ENCODE peak calls at places on chromosomes 11 and 22, in eight cellular contexts. One of them, this sample, is unnamed.

GRCh38 chr11:116109228-116109627 is 605.0 kb upstream of the CADM1 start:
- DNase-seq in heart right ventricle: no peak
- DNase-seq in AG04450: no peak
- DNase-seq in brain microvascular endothelial cell: peak; percentile 27
- DNase-seq in psoas muscle: no peak
- DNase-seq in adrenal gland: peak; percentile 68
- DNase-seq in tibial nerve: no peak
- DNase-seq in CD4-positive, alpha-beta memory T cell: no peak
- DNase-seq in this sample: no peak

GRCh38 chr11:127506647-127507046 is 506.1 kb upstream of the KIRREL3 start:
- DNase-seq in psoas muscle: no peak
- DNase-seq in adrenal gland: no peak
- DNase-seq in brain microvascular endothelial cell: no peak
- DNase-seq in tibial nerve: no peak
- DNase-seq in heart right ventricle: no peak
- DNase-seq in CD4-positive, alpha-beta memory T cell: no peak
- DNase-seq in AG04450: no peak
- DNase-seq in this sample: no peak

GRCh38 chr11:79287952-79288351 is 152.9 kb downstream of the TENM4 start:
- DNase-seq in adrenal gland: no peak
- DNase-seq in CD4-positive, alpha-beta memory T cell: no peak
- DNase-seq in heart right ventricle: no peak
- DNase-seq in tibial nerve: no peak
- DNase-seq in psoas muscle: no peak
- DNase-seq in brain microvascular endothelial cell: no peak
- DNase-seq in AG04450: no peak
- DNase-seq in this sample: no peak

GRCh38 chr11:19697721-19698121 is 14.9 kb upstream of the NAV2 start:
- DNase-seq in heart right ventricle: no peak
- DNase-seq in adrenal gland: no peak
- DNase-seq in AG04450: no peak
- DNase-seq in tibial nerve: no peak
- DNase-seq in brain microvascular endothelial cell: no peak
- DNase-seq in CD4-positive, alpha-beta memory T cell: no peak
- DNase-seq in psoas muscle: no peak
- DNase-seq in this sample: no peak

GRCh38 chr11:41392591-41392990 is 66.9 kb downstream of the LRRC4C start:
- DNase-seq in AG04450: no peak
- DNase-seq in psoas muscle: no peak
- DNase-seq in brain microvascular endothelial cell: no peak
- DNase-seq in tibial nerve: no peak
- DNase-seq in adrenal gland: no peak
- DNase-seq in CD4-positive, alpha-beta memory T cell: no peak
- DNase-seq in heart right ventricle: no peak
- DNase-seq in this sample: no peak

GRCh38 chr11:46348566-46348981 is 1.3 kb downstream of the DGKZ start:
- DNase-seq in CD4-positive, alpha-beta memory T cell: no peak
- DNase-seq in brain microvascular endothelial cell: no peak
- DNase-seq in tibial nerve: no peak
- DNase-seq in adrenal gland: no peak
- DNase-seq in psoas muscle: no peak
- DNase-seq in heart right ventricle: no peak
- DNase-seq in AG04450: no peak
- DNase-seq in this sample: no peak

GRCh38 chr22:21634844-21635243 is 2.3 kb downstream of the CCDC116 start:
- DNase-seq in CD4-positive, alpha-beta memory T cell: no peak
- DNase-seq in tibial nerve: no peak
- DNase-seq in heart right ventricle: no peak
- DNase-seq in psoas muscle: no peak
- DNase-seq in AG04450: no peak
- DNase-seq in brain microvascular endothelial cell: no peak
- DNase-seq in adrenal gland: no peak
- DNase-seq in this sample: no peak

GRCh38 chr11:533049-533585 is 2.3 kb downstream of the HRAS start:
- DNase-seq in CD4-positive, alpha-beta memory T cell: no peak
- DNase-seq in heart right ventricle: no peak
- DNase-seq in brain microvascular endothelial cell: no peak
- DNase-seq in AG04450: no peak
- DNase-seq in psoas muscle: no peak
- DNase-seq in adrenal gland: peak; percentile 14
- DNase-seq in tibial nerve: no peak
- DNase-seq in this sample: no peak

GRCh38 chr22:29726512-29727247 is 6.9 kb downstream of the CABP7 start:
- DNase-seq in adrenal gland: peak; percentile 49
- DNase-seq in CD4-positive, alpha-beta memory T cell: no peak
- DNase-seq in AG04450: no peak
- DNase-seq in heart right ventricle: no peak
- DNase-seq in psoas muscle: no peak
- DNase-seq in tibial nerve: no peak
- DNase-seq in brain microvascular endothelial cell: no peak
- DNase-seq in this sample: no peak

GRCh38 chr11:123168955-123169484 is 26.0 kb downstream of the CLMP start:
- DNase-seq in psoas muscle: no peak
- DNase-seq in CD4-positive, alpha-beta memory T cell: no peak
- DNase-seq in brain microvascular endothelial cell: no peak
- DNase-seq in adrenal gland: no peak
- DNase-seq in tibial nerve: no peak
- DNase-seq in heart right ventricle: no peak
- DNase-seq in AG04450: no peak
- DNase-seq in this sample: no peak

GRCh38 chr22:46585340-46586122 is 34.7 kb upstream of the GRAMD4 start:
- DNase-seq in tibial nerve: no peak
- DNase-seq in brain microvascular endothelial cell: no peak
- DNase-seq in psoas muscle: no peak
- DNase-seq in CD4-positive, alpha-beta memory T cell: no peak
- DNase-seq in AG04450: no peak
- DNase-seq in heart right ventricle: no peak
- DNase-seq in adrenal gland: no peak
- DNase-seq in this sample: no peak

GRCh38 chr22:33781396-33781795 is 138.9 kb downstream of the LARGE1 start:
- DNase-seq in tibial nerve: no peak
- DNase-seq in psoas muscle: no peak
- DNase-seq in brain microvascular endothelial cell: peak; percentile 9
- DNase-seq in CD4-positive, alpha-beta memory T cell: no peak
- DNase-seq in heart right ventricle: no peak
- DNase-seq in adrenal gland: no peak
- DNase-seq in AG04450: peak; percentile 20
- DNase-seq in this sample: no peak

GRCh38 chr22:30866811-30867271 is 101.7 kb downstream of the MORC2 start:
- DNase-seq in tibial nerve: no peak
- DNase-seq in CD4-positive, alpha-beta memory T cell: no peak
- DNase-seq in heart right ventricle: no peak
- DNase-seq in adrenal gland: no peak
- DNase-seq in psoas muscle: no peak
- DNase-seq in AG04450: no peak
- DNase-seq in brain microvascular endothelial cell: no peak
- DNase-seq in this sample: no peak

GRCh38 chr11:130179396-130180306 is 20.1 kb downstream of the ST14 start:
- DNase-seq in heart right ventricle: no peak
- DNase-seq in tibial nerve: no peak
- DNase-seq in CD4-positive, alpha-beta memory T cell: no peak
- DNase-seq in psoas muscle: no peak
- DNase-seq in AG04450: no peak
- DNase-seq in adrenal gland: peak; percentile 58
- DNase-seq in brain microvascular endothelial cell: no peak
- DNase-seq in this sample: no peak
- H3K27ac ChIP-seq in heart right ventricle: peak overlapping the region; percentile 83
- H3K27ac ChIP-seq in tibial nerve: peak overlapping the region; percentile 64
- H3K27ac ChIP-seq in CD4-positive, alpha-beta memory T cell: no peak overlapping the region
- H3K27ac ChIP-seq in psoas muscle: no peak overlapping the region
- H3K27ac ChIP-seq in AG04450: no peak overlapping the region
- H3K27ac ChIP-seq in adrenal gland: peak overlapping the region; percentile 66
- H3K27ac ChIP-seq in brain microvascular endothelial cell: no peak overlapping the region
- H3K27ac ChIP-seq in this sample: no peak overlapping the region

GRCh38 chr11:64238076-64238475 is 2.8 kb upstream of the FKBP2 start:
- DNase-seq in brain microvascular endothelial cell: no peak
- DNase-seq in CD4-positive, alpha-beta memory T cell: no peak
- DNase-seq in heart right ventricle: no peak
- DNase-seq in adrenal gland: peak; percentile 8
- DNase-seq in psoas muscle: no peak
- DNase-seq in tibial nerve: no peak
- DNase-seq in AG04450: no peak
- DNase-seq in this sample: no peak
- H3K27ac ChIP-seq in brain microvascular endothelial cell: no peak overlapping the region
- H3K27ac ChIP-seq in CD4-positive, alpha-beta memory T cell: no peak overlapping the region
- H3K27ac ChIP-seq in heart right ventricle: no peak overlapping the region
- H3K27ac ChIP-seq in adrenal gland: no peak overlapping the region
- H3K27ac ChIP-seq in psoas muscle: no peak overlapping the region
- H3K27ac ChIP-seq in tibial nerve: no peak overlapping the region
- H3K27ac ChIP-seq in AG04450: no peak overlapping the region
- H3K27ac ChIP-seq in this sample: no peak overlapping the region

GRCh38 chr11:102319544-102319943 is 2.3 kb downstream of the BIRC3 start:
- DNase-seq in psoas muscle: no peak
- DNase-seq in adrenal gland: no peak
- DNase-seq in tibial nerve: no peak
- DNase-seq in brain microvascular endothelial cell: no peak
- DNase-seq in heart right ventricle: no peak
- DNase-seq in CD4-positive, alpha-beta memory T cell: no peak
- DNase-seq in AG04450: no peak
- DNase-seq in this sample: no peak
- H3K27ac ChIP-seq in psoas muscle: no peak overlapping the region
- H3K27ac ChIP-seq in adrenal gland: no peak overlapping the region
- H3K27ac ChIP-seq in tibial nerve: peak overlapping the region; percentile 90
- H3K27ac ChIP-seq in brain microvascular endothelial cell: no peak overlapping the region
- H3K27ac ChIP-seq in heart right ventricle: no peak overlapping the region
- H3K27ac ChIP-seq in CD4-positive, alpha-beta memory T cell: peak overlapping the region; percentile 95
- H3K27ac ChIP-seq in AG04450: no peak overlapping the region
- H3K27ac ChIP-seq in this sample: no peak overlapping the region

GRCh38 chr11:119668685-119669084 is 60.3 kb downstream of the NECTIN1 start:
- DNase-seq in tibial nerve: no peak
- DNase-seq in heart right ventricle: no peak
- DNase-seq in CD4-positive, alpha-beta memory T cell: no peak
- DNase-seq in psoas muscle: no peak
- DNase-seq in adrenal gland: no peak
- DNase-seq in AG04450: no peak
- DNase-seq in brain microvascular endothelial cell: no peak
- DNase-seq in this sample: no peak

GRCh38 chr11:119671048-119671447 is 58.0 kb downstream of the NECTIN1 start:
- DNase-seq in CD4-positive, alpha-beta memory T cell: no peak
- DNase-seq in heart right ventricle: peak; percentile 85
- DNase-seq in adrenal gland: peak; percentile 63
- DNase-seq in tibial nerve: peak; percentile 57
- DNase-seq in psoas muscle: peak; percentile 77
- DNase-seq in AG04450: peak; percentile 88
- DNase-seq in brain microvascular endothelial cell: peak; percentile 62
- DNase-seq in this sample: peak; percentile 81

GRCh38 chr11:119672597-119672996 is 56.4 kb downstream of the NECTIN1 start:
- DNase-seq in tibial nerve: no peak
- DNase-seq in AG04450: no peak
- DNase-seq in CD4-positive, alpha-beta memory T cell: no peak
- DNase-seq in brain microvascular endothelial cell: no peak
- DNase-seq in psoas muscle: no peak
- DNase-seq in adrenal gland: no peak
- DNase-seq in heart right ventricle: no peak
- DNase-seq in this sample: no peak

GRCh38 chr11:119673389-119674336 is 55.3 kb downstream of the NECTIN1 start:
- DNase-seq in AG04450: no peak
- DNase-seq in adrenal gland: peak; percentile 62
- DNase-seq in brain microvascular endothelial cell: no peak
- DNase-seq in tibial nerve: no peak
- DNase-seq in CD4-positive, alpha-beta memory T cell: no peak
- DNase-seq in heart right ventricle: no peak
- DNase-seq in psoas muscle: no peak
- DNase-seq in this sample: no peak

DNA sequence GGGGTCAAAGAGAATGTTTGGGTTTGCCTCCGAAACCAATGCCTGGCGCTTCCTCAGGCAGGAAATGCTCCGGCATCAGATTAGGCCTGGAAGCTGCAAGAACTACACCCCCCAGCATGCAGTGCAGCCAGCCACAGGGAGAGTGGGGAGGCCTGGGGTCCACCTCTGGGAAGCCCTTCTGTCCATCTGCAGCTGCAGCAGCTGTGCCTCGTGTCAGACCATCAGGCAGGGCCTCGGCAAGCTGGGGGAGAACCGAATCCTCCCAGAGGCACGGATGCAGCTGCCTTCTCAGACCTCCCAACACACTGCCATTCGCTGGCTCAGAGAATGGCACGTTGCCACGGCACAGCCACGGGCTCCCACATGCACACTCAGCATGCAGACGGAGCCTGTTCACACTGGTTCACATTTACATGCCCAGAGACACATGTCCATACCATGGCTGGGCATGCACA is 57.4 kb downstream of the NECTIN1 start:
- DNase-seq in brain microvascular endothelial cell: peak; percentile 8
- DNase-seq in CD4-positive, alpha-beta memory T cell: no peak
- DNase-seq in psoas muscle: no peak
- DNase-seq in tibial nerve: no peak
- DNase-seq in adrenal gland: no peak
- DNase-seq in AG04450: peak; percentile 36
- DNase-seq in heart right ventricle: peak; percentile 57
- DNase-seq in this sample: peak; percentile 60
- H3K27ac ChIP-seq in brain microvascular endothelial cell: no peak overlapping the region
- H3K27ac ChIP-seq in CD4-positive, alpha-beta memory T cell: no peak overlapping the region
- H3K27ac ChIP-seq in psoas muscle: no peak overlapping the region
- H3K27ac ChIP-seq in tibial nerve: no peak overlapping the region
- H3K27ac ChIP-seq in adrenal gland: no peak overlapping the region
- H3K27ac ChIP-seq in AG04450: peak overlapping the region; percentile 70
- H3K27ac ChIP-seq in heart right ventricle: peak overlapping the region; percentile 70
- H3K27ac ChIP-seq in this sample: peak overlapping the region; percentile 95

DNA sequence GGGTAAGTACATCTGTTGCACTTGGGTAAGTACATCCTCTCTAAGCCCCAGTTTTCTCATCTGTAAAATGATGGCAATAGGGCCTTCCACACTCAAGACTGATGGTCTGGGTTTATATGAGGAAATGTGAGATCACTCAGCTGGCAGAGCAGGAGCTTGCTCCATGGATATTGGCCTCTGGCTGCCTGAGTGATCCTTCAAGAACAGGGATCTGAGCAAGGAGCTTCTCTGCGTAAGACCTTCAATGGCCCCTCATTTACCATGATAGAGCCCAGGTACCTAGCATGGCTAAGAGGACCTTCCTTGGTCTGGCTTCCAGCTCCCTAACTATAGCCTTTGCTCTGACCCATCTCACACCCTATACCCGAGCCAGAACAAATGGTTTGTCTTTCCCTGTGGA is 5.5 kb downstream of the ROBO4 start:
- DNase-seq in adrenal gland: no peak
- DNase-seq in heart right ventricle: no peak
- DNase-seq in brain microvascular endothelial cell: no peak
- DNase-seq in tibial nerve: no peak
- DNase-seq in CD4-positive, alpha-beta memory T cell: no peak
- DNase-seq in psoas muscle: no peak
- DNase-seq in AG04450: no peak
- DNase-seq in this sample: no peak
- H3K27ac ChIP-seq in adrenal gland: no peak overlapping the region
- H3K27ac ChIP-seq in heart right ventricle: peak overlapping the region; percentile 34
- H3K27ac ChIP-seq in brain microvascular endothelial cell: no peak overlapping the region
- H3K27ac ChIP-seq in tibial nerve: no peak overlapping the region
- H3K27ac ChIP-seq in CD4-positive, alpha-beta memory T cell: no peak overlapping the region
- H3K27ac ChIP-seq in psoas muscle: no peak overlapping the region
- H3K27ac ChIP-seq in AG04450: no peak overlapping the region
- H3K27ac ChIP-seq in this sample: no peak overlapping the region

DNA sequence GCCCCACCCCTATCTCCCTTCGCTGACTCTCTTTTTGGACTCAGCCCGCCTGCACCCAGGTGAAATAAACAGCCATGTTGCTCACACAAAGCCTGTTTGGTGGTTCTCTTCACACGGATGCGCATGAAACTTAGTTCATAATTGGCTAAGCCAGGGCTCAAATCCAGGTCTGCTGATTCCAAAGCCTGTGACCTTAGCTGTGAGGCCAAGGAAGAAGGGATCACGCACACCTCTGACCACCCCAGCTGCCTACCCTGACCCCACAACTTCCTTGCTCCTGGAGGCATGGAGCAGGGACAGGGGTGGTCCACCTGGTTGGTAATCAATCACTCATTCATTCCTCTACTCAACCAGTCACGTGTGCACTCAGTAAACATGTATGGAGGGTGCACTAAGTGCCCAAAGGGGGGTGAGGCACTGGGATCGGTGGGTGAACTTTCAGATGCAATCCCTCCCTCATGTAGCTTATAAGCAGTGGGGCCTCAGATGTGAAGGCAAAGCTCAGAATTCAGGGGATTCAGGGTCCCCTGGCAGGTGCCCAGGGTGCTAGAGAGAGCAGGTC is 10.3 kb downstream of the FXYD2 start:
- DNase-seq in tibial nerve: no peak
- DNase-seq in AG04450: no peak
- DNase-seq in adrenal gland: no peak
- DNase-seq in psoas muscle: no peak
- DNase-seq in CD4-positive, alpha-beta memory T cell: no peak
- DNase-seq in heart right ventricle: no peak
- DNase-seq in brain microvascular endothelial cell: no peak
- DNase-seq in this sample: no peak
- H3K27ac ChIP-seq in tibial nerve: no peak overlapping the region
- H3K27ac ChIP-seq in AG04450: no peak overlapping the region
- H3K27ac ChIP-seq in adrenal gland: no peak overlapping the region
- H3K27ac ChIP-seq in psoas muscle: no peak overlapping the region
- H3K27ac ChIP-seq in CD4-positive, alpha-beta memory T cell: peak overlapping the region; percentile 74
- H3K27ac ChIP-seq in heart right ventricle: peak overlapping the region; percentile 31
- H3K27ac ChIP-seq in brain microvascular endothelial cell: no peak overlapping the region
- H3K27ac ChIP-seq in this sample: no peak overlapping the region

This sample was measured in substantia nigra.